ENCODE peak calls at places on chromosomes 13 and 19, in nine cellular contexts. K, W, V, P, T, S, R, G and X are unnamed samples.

GRCh38 chr13:105442941-105443340 is 1092.5 kb downstream of the EFNB2 start:
- DNase-seq in K (no peak), W (no peak), V (peak), P (peak), T (no peak), S (no peak), R (peak), G (no peak), X (no peak)

GRCh38 chr19:42311612-42312160 is 1.4 kb upstream of the TMEM145 start:
- DNase-seq in K (no peak), W (peak), V (no peak), P (no peak), T (no peak), S (no peak), R (peak), G (no peak), X (no peak)

GRCh38 chr19:3982701-3983541 is 2.3 kb downstream of the EEF2 start:
- DNase-seq in K (no peak), W (no peak), V (peak), P (no peak), T (no peak), S (no peak), R (peak), G (no peak), X (no peak)

GRCh38 chr13:114118086-114118762 is 14.2 kb downstream of the RASA3 start:
- DNase-seq in K (no peak), W (no peak), V (no peak), P (no peak), T (no peak), S (no peak), R (peak), G (peak), X (no peak)

GRCh38 chr19:2888739-2889224 is 11.9 kb upstream of the ZNF57 start:
- DNase-seq in K (no peak), W (peak), V (no peak), P (no peak), T (no peak), S (peak), R (no peak), G (peak), X (peak)

GRCh38 chr19:748274-748598 is 2.7 kb upstream of the MISP start:
- DNase-seq in K (no peak), W (no peak), V (no peak), P (no peak), T (no peak), S (no peak), R (no peak), G (no peak), X (no peak)

GRCh38 chr13:21549633-21550032 is 54.3 kb downstream of the MICU2 start:
- DNase-seq in K (no peak), W (no peak), V (no peak), P (no peak), T (no peak), S (no peak), R (no peak), G (no peak), X (no peak)

GRCh38 chr13:93476175-93476574 is 249.6 kb downstream of the GPC6 start:
- DNase-seq in K (no peak), W (no peak), V (no peak), P (peak), T (no peak), S (no peak), R (peak), G (no peak), X (no peak)

GRCh38 chr13:39040206-39040605 is 1.9 kb downstream of the NHLRC3 start:
- DNase-seq in K (no peak), W (no peak), V (no peak), P (no peak), T (no peak), S (no peak), R (no peak), G (no peak), X (no peak)

GRCh38 chr13:79281335-79281734 is 124.7 kb downstream of the RBM26 start:
- DNase-seq in K (no peak), W (no peak), V (no peak), P (no peak), T (no peak), S (no peak), R (no peak), G (no peak), X (no peak)

GRCh38 chr19:13082192-13083007 is 20.3 kb downstream of the LYL1 start:
- DNase-seq in K (no peak), W (peak), V (no peak), P (no peak), T (no peak), S (no peak), R (peak), G (no peak), X (no peak)

GRCh38 chr13:73708393-73708985 is 425.7 kb downstream of the KLF12 start:
- DNase-seq in K (no peak), W (peak), V (peak), P (no peak), T (peak), S (no peak), R (peak), G (peak), X (no peak)

GRCh38 chr19:49421039-49421877 is 2.0 kb downstream of the PTH2 start:
- DNase-seq in K (no peak), W (no peak), V (no peak), P (no peak), T (no peak), S (peak), R (peak), G (peak), X (peak)

GRCh38 chr13:51935326-51936171 is 73.8 kb downstream of the CCDC70 start:
- DNase-seq in K (no peak), W (peak), V (no peak), P (no peak), T (no peak), S (no peak), R (peak), G (no peak), X (no peak)

GRCh38 chr13:47976325-47976724 is 24.7 kb downstream of the SUCLA2 start:
- DNase-seq in K (no peak), W (no peak), V (no peak), P (no peak), T (no peak), S (no peak), R (peak), G (no peak), X (no peak)

GRCh38 chr13:31638577-31638976 is 100.7 kb upstream of the RXFP2 start:
- DNase-seq in K (no peak), W (peak), V (no peak), P (no peak), T (no peak), S (no peak), R (peak), G (no peak), X (no peak)

GRCh38 chr13:35514801-35515502 is 38.5 kb upstream of the MAB21L1 start:
- DNase-seq in K (no peak), W (no peak), V (no peak), P (no peak), T (no peak), S (no peak), R (no peak), G (no peak), X (no peak)

GRCh38 chr13:51122868-51123267 is 11.8 kb upstream of the C13orf42 start:
- DNase-seq in K (peak), W (no peak), V (no peak), P (no peak), T (no peak), S (no peak), R (no peak), G (peak), X (no peak)

GRCh38 chr19:33186835-33187540 is 7.1 kb upstream of the LRP3 start:
- DNase-seq in K (no peak), W (peak), V (no peak), P (no peak), T (no peak), S (no peak), R (no peak), G (no peak), X (peak)

GRCh38 chr19:21586341-21587116 is 81.1 kb downstream of the ZNF429 start:
- DNase-seq in K (no peak), W (no peak), V (no peak), P (no peak), T (no peak), S (no peak), R (no peak), G (peak), X (peak)

GRCh38 chr13:94914829-94915228 is 202.5 kb upstream of the SOX21 start:
- DNase-seq in K (no peak), W (no peak), V (no peak), P (no peak), T (no peak), S (no peak), R (peak), G (no peak), X (no peak)

GRCh38 chr13:30870049-30870884 is 35.8 kb upstream of the MEDAG start:
- DNase-seq in K (no peak), W (no peak), V (peak), P (peak), T (no peak), S (peak), R (peak), G (peak), X (no peak)

GRCh38 chr13:76225815-76226489 is 589.8 kb downstream of the LMO7 start:
- DNase-seq in K (no peak), W (no peak), V (no peak), P (no peak), T (no peak), S (peak), R (peak), G (no peak), X (no peak)

GRCh38 chr13:76708138-76708537 is 178.1 kb downstream of the KCTD12 start:
- DNase-seq in K (no peak), W (no peak), V (no peak), P (no peak), T (no peak), S (peak), R (no peak), G (no peak), X (no peak)

GRCh38 chr19:54574051-54574450 is 461 bp downstream of the LILRA2 start:
- DNase-seq in K (peak), W (no peak), V (no peak), P (no peak), T (no peak), S (no peak), R (no peak), G (no peak), X (no peak)

GRCh38 chr13:35621989-35622388 is 145.5 kb upstream of the MAB21L1 start:
- DNase-seq in K (no peak), W (no peak), V (no peak), P (no peak), T (no peak), S (no peak), R (peak), G (no peak), X (no peak)

GRCh38 chr13:55190996-55191395 is 1949.7 kb upstream of the PRR20A start:
- DNase-seq in K (no peak), W (no peak), V (no peak), P (no peak), T (no peak), S (no peak), R (no peak), G (no peak), X (no peak)

GRCh38 chr19:8307400-8307964 is 676 bp downstream of the CD320 start:
- DNase-seq in K (no peak), W (no peak), V (peak), P (no peak), T (no peak), S (no peak), R (no peak), G (peak), X (no peak)

GRCh38 chr19:43439183-43440063 is 24.7 kb downstream of the TEX101 start:
- DNase-seq in K (no peak), W (peak), V (no peak), P (no peak), T (peak), S (no peak), R (peak), G (peak), X (no peak)

GRCh38 chr19:31261651-31262331 is 87.4 kb downstream of the TSHZ3 start:
- DNase-seq in K (no peak), W (no peak), V (no peak), P (no peak), T (no peak), S (no peak), R (no peak), G (no peak), X (no peak)

GRCh38 chr19:5436101-5436947 is 18.9 kb upstream of the ZNRF4 start:
- DNase-seq in K (no peak), W (no peak), V (no peak), P (peak), T (no peak), S (no peak), R (peak), G (no peak), X (no peak)

GRCh38 chr13:32228330-32229041 is 86.7 kb downstream of the ZAR1L start:
- DNase-seq in K (peak), W (no peak), V (no peak), P (no peak), T (no peak), S (no peak), R (peak), G (peak), X (no peak)